ENCODE peak calls at places on chromosome 18, in four cellular contexts. Y is GM12878, O is heart left ventricle, B is HCT116. F is an unnamed sample.

GRCh38 chr18:76457475-76457874 is 37.6 kb downstream of the ZNF516 start:
- DNase-seq in Y (no peak), O (peak), B (no peak), F (no peak)

GRCh38 chr18:75364512-75364911 is 63.0 kb downstream of the SMIM21 start:
- DNase-seq in Y (no peak), O (no peak), B (no peak), F (peak)

GRCh38 chr18:39191931-39192330 is 1626.3 kb upstream of the CELF4 start:
- DNase-seq in Y (no peak), O (no peak), B (no peak), F (no peak)

GRCh38 chr18:2983296-2983695 is 29.6 kb downstream of the LPIN2 start:
- DNase-seq in Y (no peak), O (no peak), B (no peak), F (no peak)

GRCh38 chr18:37565138-37565984 is at the start of gene CELF4:
- DNase-seq in Y (no peak), O (no peak), B (no peak), F (no peak)

GRCh38 chr18:22337878-22338277 is 79.8 kb downstream of the CTAGE1 start:
- DNase-seq in Y (no peak), O (no peak), B (no peak), F (no peak)

GRCh38 chr18:21571763-21572162 is 28.7 kb downstream of the ESCO1 start:
- DNase-seq in Y (no peak), O (no peak), B (no peak), F (no peak)

GRCh38 chr18:55245200-55245599 is 285.9 kb upstream of the CCDC68 start:
- DNase-seq in Y (no peak), O (no peak), B (no peak), F (no peak)

GRCh38 chr18:79495591-79496071 is 99.9 kb downstream of the NFATC1 start:
- DNase-seq in Y (no peak), O (no peak), B (no peak), F (no peak)

GRCh38 chr18:26686532-26686931 is 138.2 kb upstream of the KCTD1 start:
- DNase-seq in Y (no peak), O (no peak), B (no peak), F (no peak)

GRCh38 chr18:48572402-48573126 is 33.7 kb downstream of the CTIF start:
- DNase-seq in Y (no peak), O (no peak), B (no peak), F (no peak)

GRCh38 chr18:42925036-42925435 is 190.4 kb downstream of the RIT2 start:
- DNase-seq in Y (no peak), O (no peak), B (no peak), F (no peak)

GRCh38 chr18:26543368-26543767 is 5.0 kb downstream of the KCTD1 start:
- DNase-seq in Y (no peak), O (no peak), B (no peak), F (no peak)

GRCh38 chr18:61606759-61607158 is 273.5 kb downstream of the CDH20 start:
- DNase-seq in Y (no peak), O (peak), B (peak), F (peak)

GRCh38 chr18:11322006-11322405 is 172.6 kb upstream of the PIEZO2 start:
- DNase-seq in Y (no peak), O (no peak), B (no peak), F (no peak)

DNA sequence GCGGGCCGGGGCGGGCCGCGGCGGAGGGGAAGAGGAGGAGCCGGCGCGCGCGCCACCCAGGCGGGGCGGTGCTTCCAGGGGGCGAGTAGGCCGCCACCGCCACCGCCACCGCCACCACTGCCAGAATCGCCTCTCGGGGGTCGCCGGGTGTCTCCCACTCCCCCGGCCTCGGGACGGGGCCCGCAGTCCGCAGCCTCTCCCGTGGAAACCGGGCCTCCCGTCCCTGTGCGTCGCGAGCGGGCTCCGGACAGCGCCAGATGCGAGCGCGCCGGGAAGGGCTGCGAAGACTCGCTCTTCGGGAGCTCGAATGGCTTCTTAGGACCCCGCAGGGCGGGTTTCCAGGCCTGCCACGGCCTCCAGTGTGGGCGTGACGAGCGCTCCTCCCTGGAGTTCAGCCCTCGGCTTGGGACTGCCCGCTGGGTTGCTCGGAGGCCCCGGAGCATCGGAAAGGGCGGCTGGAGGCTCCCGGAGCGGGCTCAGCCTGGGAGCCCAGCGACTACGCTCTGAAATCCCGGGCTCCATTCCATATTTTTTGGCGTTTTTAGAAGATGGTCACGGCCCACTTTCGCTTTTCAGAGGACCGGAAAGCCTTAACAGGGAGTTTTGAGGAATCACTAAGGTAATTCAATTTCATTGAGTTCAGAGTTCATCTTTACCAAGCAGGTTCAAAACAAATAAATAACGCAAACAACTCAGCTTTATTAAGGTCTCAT is 391 bp upstream of the KDSR start:
- DNase-seq in Y (peak), O (peak), B (peak), F (peak)
- TF ChIP-seq CTCF in Y (no peak), O (no peak), B (no peak), F (no peak)

GRCh38 chr18:59665057-59666007 is 31.9 kb downstream of the CCBE1 start:
- DNase-seq in Y (no peak), O (no peak), B (no peak), F (no peak)
- H3K4me3 ChIP-seq in Y (no peak), O (no peak), B (no peak), F (no peak)

DNA sequence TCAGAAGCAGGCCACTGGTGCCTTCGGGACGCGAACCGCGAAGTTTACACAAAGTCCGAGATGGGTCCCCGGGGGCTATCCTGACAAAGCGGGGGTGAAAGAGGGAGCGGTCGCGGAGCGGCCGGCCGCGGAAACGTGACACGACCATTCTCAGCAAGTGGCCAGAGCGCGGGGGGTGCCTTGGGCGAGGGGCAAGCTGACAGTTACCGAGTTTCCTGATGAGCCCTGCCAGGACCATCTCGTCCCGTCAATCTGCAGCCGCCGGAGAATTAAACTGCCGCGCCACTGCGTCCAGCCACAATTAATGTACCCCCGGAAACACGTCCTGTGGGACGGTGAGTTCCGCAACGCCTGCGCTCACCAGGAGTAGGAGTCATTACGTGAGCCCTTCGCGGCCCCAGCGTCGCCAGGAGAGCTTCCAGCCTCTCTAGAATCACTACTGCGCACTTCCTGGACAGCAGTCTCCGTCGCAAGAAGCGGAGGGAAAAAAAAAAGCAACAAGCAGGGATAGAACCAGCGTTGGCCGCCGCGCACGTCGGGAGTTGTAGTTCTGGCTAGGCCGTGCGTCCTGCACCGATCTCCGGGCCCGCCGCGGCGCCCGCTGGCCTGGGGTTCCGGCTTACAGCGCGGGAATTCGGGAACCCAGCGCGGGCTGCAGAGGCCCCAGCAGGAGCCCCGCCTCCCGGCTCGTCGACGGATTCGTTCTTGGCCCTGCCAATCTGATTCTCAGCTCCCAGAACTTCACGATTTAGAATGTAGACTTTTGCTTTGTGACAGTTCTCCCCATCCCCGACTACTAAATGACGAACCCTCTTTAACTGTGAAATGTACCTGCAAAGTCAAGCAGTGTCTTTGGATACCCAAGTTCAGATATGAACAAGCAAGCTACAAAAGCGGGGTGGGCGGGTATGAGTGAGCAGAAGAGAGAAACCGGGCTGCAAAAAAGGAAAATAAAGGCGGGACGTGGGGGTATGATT is at the start of gene RTTN:
- DNase-seq in Y (peak), O (peak), B (peak), F (peak)
- TF ChIP-seq POLR2A in Y (peak), O (no peak), B (no peak), F (no peak)

GRCh38 chr18:23614891-23615290 is 28.6 kb upstream of the NPC1 start:
- DNase-seq in Y (no peak), O (no peak), B (no peak), F (peak)

GRCh38 chr18:23619388-23619873 is 33.1 kb upstream of the NPC1 start:
- DNase-seq in Y (no peak), O (peak), B (no peak), F (peak)

GRCh38 chr18:23616258-23616657 is 30.0 kb upstream of the NPC1 start:
- DNase-seq in Y (no peak), O (no peak), B (no peak), F (no peak)

GRCh38 chr18:23617412-23618009 is 31.2 kb upstream of the NPC1 start:
- DNase-seq in Y (peak), O (no peak), B (no peak), F (no peak)

DNA sequence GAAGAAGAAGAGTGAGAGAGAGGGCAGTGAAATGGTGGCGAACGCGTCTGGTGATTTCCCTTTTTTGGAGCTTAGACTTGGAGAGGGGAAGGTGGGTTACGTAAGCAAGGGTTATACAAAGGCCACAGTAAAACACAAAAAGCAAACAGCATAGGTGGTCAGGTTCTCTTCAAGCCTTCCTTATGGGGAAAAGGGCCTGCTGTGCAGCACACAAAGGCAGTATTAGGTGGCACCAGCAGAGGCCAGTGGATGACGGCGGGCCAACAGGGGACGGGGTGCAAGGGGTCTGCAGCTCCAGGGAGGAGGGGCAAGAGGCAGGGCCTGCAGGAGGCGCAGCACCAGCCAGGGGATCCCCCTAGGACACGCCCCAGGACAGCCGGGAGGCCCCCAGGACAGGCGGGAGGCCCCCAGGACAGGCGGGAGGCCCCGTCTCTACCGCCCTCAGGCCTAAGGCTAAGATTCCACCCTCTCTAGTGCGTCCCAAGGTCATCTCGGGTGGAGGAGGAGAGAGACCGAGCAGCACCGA is 32.6 kb upstream of the NPC1 start:
- DNase-seq in Y (peak), O (no peak), B (no peak), F (no peak)
- TF ChIP-seq CTCF in Y (no peak), O (no peak), B (no peak), F (peak)

GRCh38 chr18:25284861-25285574 is 66.9 kb downstream of the ZNF521 start:
- DNase-seq in Y (no peak), O (peak), B (no peak), F (no peak)
- H3K4me3 ChIP-seq in Y (no peak), O (peak), B (no peak), F (no peak)

DNA sequence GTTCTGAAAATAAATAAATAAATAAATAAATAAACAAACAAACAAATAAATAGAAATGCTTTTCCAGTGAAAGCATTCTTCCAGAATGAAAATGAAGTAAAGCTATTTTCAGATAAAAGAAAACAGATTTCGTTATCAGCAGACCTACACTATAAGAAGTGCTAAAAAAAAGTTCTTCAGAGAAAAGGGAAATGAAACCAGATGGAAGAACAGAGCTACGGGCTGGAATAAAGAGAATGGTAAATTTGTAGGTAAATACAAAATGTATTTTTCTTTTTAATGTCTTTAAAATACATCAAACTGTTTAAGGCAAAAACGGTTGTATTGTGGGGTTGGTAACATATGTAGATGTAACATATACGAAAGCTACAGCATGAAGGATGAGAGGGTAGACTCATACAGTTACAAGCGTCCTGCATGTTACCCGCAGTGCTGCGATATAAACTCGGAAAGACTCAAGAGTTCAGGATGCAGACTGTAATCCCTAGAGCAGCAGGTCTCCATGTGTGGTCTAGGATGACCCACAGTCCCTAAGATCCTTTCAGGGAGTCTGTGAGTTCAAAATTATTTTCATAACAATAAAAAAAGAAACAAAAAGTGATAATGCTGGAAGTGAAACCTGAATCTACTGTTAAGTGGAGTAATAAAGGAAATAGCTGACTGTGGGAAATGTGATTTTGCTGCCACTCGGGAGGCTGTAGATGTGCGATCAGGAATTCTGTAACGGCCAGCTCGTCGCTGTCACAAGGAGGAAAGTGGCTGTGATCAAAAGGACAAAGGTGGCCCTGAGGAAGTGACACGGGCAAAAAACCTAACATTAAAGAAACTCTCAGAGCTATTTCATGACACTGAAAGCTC is 5.3 kb upstream of the RAB12 start:
- DNase-seq in Y (peak), O (no peak), B (no peak), F (peak)
- TF ChIP-seq POLR2A in Y (no peak), O (no peak), B (no peak), F (no peak)

GRCh38 chr18:13409997-13410396 is 191.4 kb downstream of the LDLRAD4 start:
- DNase-seq in Y (no peak), O (no peak), B (no peak), F (no peak)
- TF ChIP-seq CTCF in Y (no peak), O (no peak), B (no peak), F (no peak)

GRCh38 chr18:56650944-56651770 is at the start of gene WDR7:
- DNase-seq in Y (peak), O (peak), B (peak), F (peak)

GRCh38 chr18:56648307-56648706 is 2.9 kb upstream of the WDR7 start:
- DNase-seq in Y (no peak), O (no peak), B (no peak), F (no peak)

GRCh38 chr18:56645415-56646016 is 5.6 kb upstream of the WDR7 start:
- DNase-seq in Y (no peak), O (no peak), B (peak), F (no peak)

GRCh38 chr18:56650056-56650455 is 1.1 kb upstream of the WDR7 start:
- DNase-seq in Y (no peak), O (no peak), B (no peak), F (no peak)

DNA sequence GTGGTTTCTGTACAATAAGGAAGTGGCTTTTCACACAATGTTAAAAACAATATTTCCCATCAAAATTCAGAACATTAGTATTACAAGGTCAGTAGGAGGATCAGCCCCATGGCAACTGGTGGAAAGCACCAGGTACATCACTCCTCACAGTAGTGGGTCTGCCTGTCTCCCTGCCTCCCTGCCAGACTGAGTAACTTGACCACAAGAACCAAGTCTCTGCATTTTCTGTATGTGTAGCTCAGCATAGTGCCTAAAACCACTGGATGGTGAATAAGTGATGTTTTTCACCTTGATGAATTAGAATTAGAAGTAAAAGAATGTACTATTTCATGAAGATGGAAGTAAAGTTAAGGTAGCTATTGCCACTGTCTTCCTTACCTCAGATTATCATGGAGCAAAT is 4.1 kb upstream of the WDR7 start:
- DNase-seq in Y (no peak), O (no peak), B (no peak), F (no peak)
- H3K4me3 ChIP-seq in Y (no peak), O (no peak), B (no peak), F (no peak)

F was measured in adrenal gland.